ENCODE peak calls at places on chromosomes 4 and X, in seven cellular contexts. E is mesenchymal stem cell, U is fibroblast of lung, Q is HCT116, C is NT2/D1, Y is spleen, B is aorta. A is an unnamed sample.
A peak's percentile ranks its signal among the peaks of the same experiment; 100 is the strongest.

GRCh38 chr4:39255916-39256315 is 73.6 kb downstream of the WDR19 start:
- DNase-seq in Y (no peak), C (no peak), E (no peak), U (peak; percentile 42), Q (no peak), B (no peak), A (no peak)

GRCh38 chr4:183783933-183784622 is 121.0 kb upstream of the STOX2 start:
- DNase-seq in Q (no peak), B (no peak), Y (no peak), U (peak; percentile 4), E (peak; percentile 82), C (no peak), A (no peak)

GRCh38 chr4:153267013-153267412 is 62.8 kb downstream of the TRIM2 start:
- DNase-seq in U (peak; percentile 52), C (no peak), B (no peak), Y (no peak), Q (no peak), E (peak; percentile 82), A (peak; percentile 18)

GRCh38 chr4:6986067-6986780 is 56.9 kb upstream of the TADA2B start:
- DNase-seq in Q (no peak), C (no peak), E (peak; percentile 69), Y (no peak), B (no peak), U (peak; percentile 83), A (peak; percentile 47)

GRCh38 chr4:128866281-128866680 is 56.8 kb downstream of the JADE1 start:
- DNase-seq in C (no peak), Q (no peak), E (no peak), B (no peak), Y (no peak), U (no peak), A (no peak)

GRCh38 chr4:94595880-94596483 is 144.2 kb downstream of the PDLIM5 start:
- DNase-seq in U (peak; percentile 52), E (peak; percentile 68), C (peak; percentile 1), B (no peak), Q (peak; percentile 32), Y (no peak), A (no peak)

GRCh38 chr4:123786955-123787354 is 390.4 kb downstream of the SPRY1 start:
- DNase-seq in B (no peak), U (peak; percentile 81), E (peak; percentile 82), Q (no peak), C (no peak), Y (no peak), A (peak; percentile 15)

GRCh38 chr4:96407651-96408342 is 567.9 kb downstream of the PDHA2 start:
- DNase-seq in C (no peak), Q (no peak), E (no peak), U (peak; percentile 8), Y (no peak), B (no peak), A (no peak)

GRCh38 chr4:139108567-139109128 is 68.4 kb downstream of the ELF2 start:
- DNase-seq in E (no peak), C (no peak), U (no peak), Q (no peak), B (no peak), Y (no peak), A (no peak)

GRCh38 chr4:183342541-183343533 is 20.6 kb upstream of the CLDN24 start:
- DNase-seq in U (no peak), Y (peak; percentile 66), Q (no peak), E (no peak), C (no peak), B (no peak), A (no peak)

GRCh38 chrX:53288173-53288572 is 6.8 kb upstream of the IQSEC2 start:
- DNase-seq in U (peak; percentile 20), Y (no peak), C (peak; percentile 62), E (peak; percentile 33), Q (no peak), B (no peak), A (peak; percentile 54)

GRCh38 chr4:185238261-185238681 is 28.9 kb downstream of the SNX25 start:
- DNase-seq in C (no peak), E (peak; percentile 77), U (peak; percentile 84), Y (no peak), B (no peak), Q (no peak), A (no peak)

GRCh38 chr4:87716350-87717041 is 66.4 kb downstream of the DMP1 start:
- DNase-seq in B (no peak), Q (no peak), E (no peak), Y (no peak), C (no peak), U (peak; percentile 3), A (peak; percentile 84)

GRCh38 chr4:58359590-58359989 is 1249.4 kb upstream of the IGFBP7 start:
- DNase-seq in C (no peak), E (no peak), B (no peak), Q (no peak), Y (no peak), U (no peak), A (no peak)

GRCh38 chr4:159778298-159778697 is 675.4 kb downstream of the RAPGEF2 start:
- DNase-seq in E (no peak), C (no peak), U (no peak), B (no peak), Y (no peak), Q (no peak), A (no peak)

DNA sequence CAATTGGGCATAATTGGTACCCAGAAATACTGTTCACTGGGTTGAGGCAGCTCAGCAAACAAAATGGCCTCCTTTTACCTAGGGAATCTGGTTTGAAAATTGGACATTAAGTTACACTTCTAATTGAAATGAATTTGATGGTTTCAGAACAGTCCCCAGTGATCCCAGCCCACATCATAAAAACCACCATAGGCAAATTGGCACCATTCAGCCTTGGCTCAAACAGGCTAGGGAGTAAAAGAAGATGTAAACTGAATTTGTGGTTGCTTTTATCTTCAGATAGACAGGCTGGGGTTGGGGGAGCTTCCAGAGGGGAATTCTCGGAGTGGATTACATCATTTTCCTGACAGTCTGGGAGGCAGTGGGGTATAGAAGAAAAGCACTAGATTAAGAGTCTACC is 576.5 kb downstream of the MID1IP1 start:
- DNase-seq in E (no peak), Y (no peak), Q (no peak), U (peak; percentile 2), B (no peak), C (no peak), A (no peak)
- H3K9me3 ChIP-seq in E (peaks cover 4% of the 10 kb centered on the region), Y (peaks cover 4% of the 10 kb centered on the region), Q (no peaks in the 10 kb centered on the region), U (no peaks in the 10 kb centered on the region), B (no peaks in the 10 kb centered on the region), C (no peaks in the 10 kb centered on the region), A (no peaks in the 10 kb centered on the region)

DNA sequence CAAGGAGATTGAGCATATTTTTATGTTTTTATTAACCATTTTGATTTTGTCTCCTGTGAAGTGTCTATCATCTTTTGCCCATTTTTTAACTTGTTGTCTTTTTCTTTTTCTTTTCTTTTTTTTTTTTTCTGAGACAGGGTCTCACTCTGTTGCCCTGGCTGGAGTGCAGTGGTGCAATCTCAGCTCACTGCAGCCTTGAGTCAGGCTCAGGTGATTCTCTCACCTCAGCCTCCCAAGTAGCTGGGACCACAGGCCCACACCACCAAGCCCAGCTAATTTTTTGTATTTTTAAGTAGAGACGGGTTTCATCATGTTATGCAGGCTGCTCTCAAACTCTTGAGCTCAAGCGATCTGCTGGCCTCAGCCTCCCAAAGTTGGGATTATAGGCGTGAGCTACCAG is 4.6 kb upstream of the ADD1 start:
- DNase-seq in E (no peak), B (no peak), C (no peak), Y (no peak), U (no peak), Q (no peak), A (no peak)
- H3K4me3 ChIP-seq in E (no peak overlapping the region), B (no peak overlapping the region), C (no peak overlapping the region), Y (no peak overlapping the region), U (no peak overlapping the region), Q (no peak overlapping the region), A (no peak overlapping the region)

DNA sequence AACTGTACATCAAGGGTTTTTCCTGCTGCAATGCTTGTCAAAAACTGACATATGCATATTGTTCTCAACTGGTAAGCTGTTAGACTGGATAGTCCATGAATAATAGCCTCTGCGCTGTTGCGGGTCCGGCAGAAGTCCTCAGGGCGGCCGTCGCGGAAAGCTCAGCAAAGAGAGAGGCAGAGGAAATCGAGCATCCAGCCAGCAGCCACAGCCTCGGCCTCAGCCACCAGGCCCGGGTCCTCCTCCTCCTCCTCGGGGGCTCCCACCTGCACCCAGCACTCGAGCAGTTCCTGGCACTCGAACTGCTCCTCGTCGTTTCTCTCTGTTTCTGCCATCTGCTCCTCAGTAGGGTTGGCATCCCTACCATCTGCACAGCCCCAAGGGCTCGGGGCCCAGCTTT is 53.7 kb downstream of the UPRT start:
- DNase-seq in B (no peak), C (no peak), E (no peak), Q (no peak), U (no peak), Y (no peak), A (no peak)
- H3K9me3 ChIP-seq in B (no peaks in the 10 kb centered on the region), C (peaks cover 21% of the 10 kb centered on the region), E (peaks cover 31% of the 10 kb centered on the region), Q (no peaks in the 10 kb centered on the region), U (no peaks in the 10 kb centered on the region), Y (peaks cover 55% of the 10 kb centered on the region), A (no peaks in the 10 kb centered on the region)

DNA sequence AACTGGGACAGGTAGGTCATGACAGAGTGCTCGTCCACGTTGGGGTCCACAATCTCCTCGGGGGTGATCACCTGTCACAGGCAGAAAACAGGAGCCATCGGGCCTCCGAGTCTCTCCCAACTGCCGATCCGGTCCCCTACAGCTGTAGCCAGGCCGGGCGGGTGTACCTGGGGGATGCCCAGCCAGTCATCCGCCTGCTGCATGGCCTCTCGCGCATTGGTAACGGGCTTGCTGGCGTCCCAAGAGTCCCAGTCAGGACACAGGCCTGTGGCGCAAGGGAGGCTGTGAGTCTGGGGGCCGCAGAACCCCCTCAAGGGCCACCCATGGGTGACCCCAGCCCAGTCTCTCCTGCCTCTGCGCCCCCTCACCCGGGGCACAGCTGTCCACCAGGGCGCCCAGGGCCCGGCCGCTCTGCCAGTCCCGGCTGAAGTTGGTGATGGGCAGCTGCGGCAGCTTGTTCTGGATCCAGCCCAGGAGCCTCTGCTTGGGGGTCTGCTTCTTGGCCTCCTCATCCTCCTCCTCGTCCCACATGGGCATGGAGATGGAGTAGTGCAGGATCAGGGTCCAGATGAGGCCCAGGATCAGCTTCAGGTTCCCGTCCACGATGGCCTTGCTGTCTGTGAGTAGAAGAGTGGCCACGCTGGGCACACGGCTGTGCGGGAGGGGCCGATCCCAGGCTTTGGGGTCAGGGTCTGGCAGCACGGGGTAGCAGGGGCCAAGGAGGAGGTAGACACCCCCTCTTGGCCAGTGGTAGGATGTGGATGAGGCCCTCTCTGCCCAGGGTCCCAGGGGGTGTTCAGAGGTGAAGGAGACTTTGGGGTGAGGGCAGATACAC is 6.7 kb downstream of the FLNA start:
- DNase-seq in U (no peak), C (no peak), E (no peak), Q (no peak), B (no peak), Y (no peak), A (no peak)
- H3K4me3 ChIP-seq in U (peak overlapping the region; percentile 68), C (no peak overlapping the region), E (peak overlapping the region; percentile 37), Q (no peak overlapping the region), B (no peak overlapping the region), Y (peak overlapping the region; percentile 82), A (peak overlapping the region; percentile 84)

GRCh38 chrX:54811301-54811885 is 3.8 kb downstream of the MAGED2 start:
- DNase-seq in Y (no peak), B (no peak), U (no peak), Q (no peak), E (no peak), C (no peak), A (no peak)
- H3K9me3 ChIP-seq in Y (no peaks in the 10 kb centered on the region), B (no peaks in the 10 kb centered on the region), U (no peaks in the 10 kb centered on the region), Q (no peaks in the 10 kb centered on the region), E (no peaks in the 10 kb centered on the region), C (no peaks in the 10 kb centered on the region), A (no peaks in the 10 kb centered on the region)

A was measured in heart right ventricle.